ENCODE peak calls at places on chromosome 4, in ten cellular contexts. One of them, this sample, is unnamed. For H3K4me1, the result is how much of the 10 kb centered on the place peaks cover.

GRCh38 chr4:7771541-7772507 is 167.8 kb downstream of the AFAP1 start:
- DNase-seq in ascending aorta: no peak
- DNase-seq in hepatocyte: no peak
- DNase-seq in cardiac muscle cell: no peak
- DNase-seq in fibroblast of lung: no peak
- DNase-seq in transverse colon: peak
- DNase-seq in tibial artery: peak
- DNase-seq in IMR-90: no peak
- DNase-seq in spleen: peak
- DNase-seq in tibial nerve: no peak
- DNase-seq in this sample: peak

GRCh38 chr4:106898621-106899230 is 137.4 kb downstream of the DKK2 start:
- DNase-seq in ascending aorta: no peak
- DNase-seq in hepatocyte: peak
- DNase-seq in cardiac muscle cell: peak
- DNase-seq in fibroblast of lung: peak
- DNase-seq in transverse colon: peak
- DNase-seq in tibial artery: no peak
- DNase-seq in IMR-90: peak
- DNase-seq in spleen: no peak
- DNase-seq in tibial nerve: peak
- DNase-seq in this sample: no peak

GRCh38 chr4:79211490-79211889 is 114.4 kb downstream of the NAA11 start:
- DNase-seq in ascending aorta: no peak
- DNase-seq in hepatocyte: no peak
- DNase-seq in cardiac muscle cell: no peak
- DNase-seq in fibroblast of lung: no peak
- DNase-seq in transverse colon: no peak
- DNase-seq in tibial artery: no peak
- DNase-seq in IMR-90: no peak
- DNase-seq in spleen: no peak
- DNase-seq in tibial nerve: no peak
- DNase-seq in this sample: no peak

GRCh38 chr4:37795796-37796195 is 30.7 kb upstream of the PGM2 start:
- DNase-seq in ascending aorta: no peak
- DNase-seq in hepatocyte: no peak
- DNase-seq in cardiac muscle cell: no peak
- DNase-seq in fibroblast of lung: no peak
- DNase-seq in transverse colon: no peak
- DNase-seq in tibial artery: no peak
- DNase-seq in IMR-90: no peak
- DNase-seq in spleen: no peak
- DNase-seq in tibial nerve: no peak
- DNase-seq in this sample: no peak

GRCh38 chr4:8840006-8840793 is 31.4 kb downstream of the HMX1 start:
- DNase-seq in ascending aorta: no peak
- DNase-seq in hepatocyte: no peak
- DNase-seq in cardiac muscle cell: no peak
- DNase-seq in fibroblast of lung: no peak
- DNase-seq in transverse colon: peak
- DNase-seq in tibial artery: peak
- DNase-seq in IMR-90: no peak
- DNase-seq in spleen: peak
- DNase-seq in tibial nerve: no peak
- DNase-seq in this sample: peak

GRCh38 chr4:184529283-184529682 is 54.9 kb upstream of the IRF2 start:
- DNase-seq in ascending aorta: no peak
- DNase-seq in hepatocyte: no peak
- DNase-seq in cardiac muscle cell: no peak
- DNase-seq in fibroblast of lung: no peak
- DNase-seq in transverse colon: no peak
- DNase-seq in tibial artery: no peak
- DNase-seq in IMR-90: no peak
- DNase-seq in spleen: no peak
- DNase-seq in tibial nerve: no peak
- DNase-seq in this sample: no peak

GRCh38 chr4:18882468-18882867 is 860.9 kb upstream of the LCORL start:
- DNase-seq in ascending aorta: no peak
- DNase-seq in hepatocyte: peak
- DNase-seq in cardiac muscle cell: peak
- DNase-seq in fibroblast of lung: peak
- DNase-seq in transverse colon: no peak
- DNase-seq in tibial artery: no peak
- DNase-seq in IMR-90: peak
- DNase-seq in spleen: no peak
- DNase-seq in tibial nerve: no peak
- DNase-seq in this sample: no peak

GRCh38 chr4:189912170-189912569 is 28.5 kb upstream of the FRG1 start:
- DNase-seq in ascending aorta: no peak
- DNase-seq in hepatocyte: no peak
- DNase-seq in cardiac muscle cell: no peak
- DNase-seq in fibroblast of lung: no peak
- DNase-seq in transverse colon: no peak
- DNase-seq in tibial artery: no peak
- DNase-seq in IMR-90: no peak
- DNase-seq in spleen: no peak
- DNase-seq in tibial nerve: no peak
- DNase-seq in this sample: no peak

GRCh38 chr4:108355523-108356208 is 186.9 kb upstream of the LEF1 start:
- DNase-seq in ascending aorta: no peak
- DNase-seq in hepatocyte: no peak
- DNase-seq in cardiac muscle cell: no peak
- DNase-seq in fibroblast of lung: no peak
- DNase-seq in transverse colon: no peak
- DNase-seq in tibial artery: no peak
- DNase-seq in IMR-90: no peak
- DNase-seq in spleen: no peak
- DNase-seq in tibial nerve: no peak
- DNase-seq in this sample: no peak

GRCh38 chr4:120232050-120232449 is 165.4 kb upstream of the MAD2L1 start:
- DNase-seq in ascending aorta: no peak
- DNase-seq in hepatocyte: no peak
- DNase-seq in cardiac muscle cell: no peak
- DNase-seq in fibroblast of lung: no peak
- DNase-seq in transverse colon: no peak
- DNase-seq in tibial artery: no peak
- DNase-seq in IMR-90: peak
- DNase-seq in spleen: no peak
- DNase-seq in tibial nerve: no peak
- DNase-seq in this sample: no peak

GRCh38 chr4:164731827-164732474 is 22.0 kb upstream of the SMIM31 start:
- DNase-seq in ascending aorta: no peak
- DNase-seq in hepatocyte: peak
- DNase-seq in cardiac muscle cell: peak
- DNase-seq in fibroblast of lung: peak
- DNase-seq in transverse colon: peak
- DNase-seq in tibial artery: no peak
- DNase-seq in IMR-90: peak
- DNase-seq in spleen: no peak
- DNase-seq in tibial nerve: peak
- DNase-seq in this sample: no peak

GRCh38 chr4:25817059-25817681 is 45.6 kb downstream of the SEL1L3 start:
- DNase-seq in ascending aorta: no peak
- DNase-seq in hepatocyte: no peak
- DNase-seq in cardiac muscle cell: no peak
- DNase-seq in fibroblast of lung: peak
- DNase-seq in transverse colon: no peak
- DNase-seq in tibial artery: no peak
- DNase-seq in IMR-90: peak
- DNase-seq in spleen: no peak
- DNase-seq in tibial nerve: no peak
- DNase-seq in this sample: no peak

DNA sequence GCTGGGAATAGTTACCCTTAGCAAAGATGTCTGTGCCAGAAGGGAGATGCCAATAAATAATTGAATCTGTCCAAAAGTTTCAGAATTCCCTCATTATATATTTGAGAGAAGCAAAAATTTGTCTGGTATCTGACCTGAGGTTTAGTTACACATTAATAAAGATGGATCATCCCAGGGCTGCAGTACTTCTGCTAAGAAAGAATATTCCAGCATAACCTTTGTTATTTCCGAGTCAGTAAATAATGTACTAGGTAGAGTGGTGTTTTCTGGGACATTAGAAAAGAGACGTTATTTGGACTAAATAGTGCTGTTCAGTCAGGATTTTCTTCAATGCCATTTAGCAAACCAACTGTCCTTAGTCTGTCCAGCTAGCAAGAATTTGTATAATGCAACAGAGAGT is 26.5 kb downstream of the ADD1 start:
- DNase-seq in ascending aorta: no peak
- DNase-seq in hepatocyte: no peak
- DNase-seq in cardiac muscle cell: no peak
- DNase-seq in fibroblast of lung: no peak
- DNase-seq in transverse colon: no peak
- DNase-seq in tibial artery: no peak
- DNase-seq in IMR-90: no peak
- DNase-seq in spleen: no peak
- DNase-seq in tibial nerve: no peak
- DNase-seq in this sample: no peak
- H3K4me1 ChIP-seq in ascending aorta: under half
- H3K4me1 ChIP-seq in hepatocyte: half or more
- H3K4me1 ChIP-seq in cardiac muscle cell: half or more
- H3K4me1 ChIP-seq in fibroblast of lung: under half
- H3K4me1 ChIP-seq in transverse colon: half or more
- H3K4me1 ChIP-seq in tibial artery: half or more
- H3K4me1 ChIP-seq in IMR-90: under half
- H3K4me1 ChIP-seq in spleen: half or more
- H3K4me1 ChIP-seq in tibial nerve: half or more
- H3K4me1 ChIP-seq in this sample: half or more

GRCh38 chr4:98143001-98143899 is at the start of gene STPG2:
- DNase-seq in ascending aorta: peak
- DNase-seq in hepatocyte: peak
- DNase-seq in cardiac muscle cell: peak
- DNase-seq in fibroblast of lung: peak
- DNase-seq in transverse colon: peak
- DNase-seq in tibial artery: peak
- DNase-seq in IMR-90: peak
- DNase-seq in spleen: peak
- DNase-seq in tibial nerve: peak
- DNase-seq in this sample: peak
- TF ChIP-seq CTCF in ascending aorta: no peak
- TF ChIP-seq CTCF in hepatocyte: peak
- TF ChIP-seq CTCF in cardiac muscle cell: peak
- TF ChIP-seq CTCF in fibroblast of lung: peak
- TF ChIP-seq CTCF in transverse colon: peak
- TF ChIP-seq CTCF in tibial artery: no peak
- TF ChIP-seq CTCF in IMR-90: peak
- TF ChIP-seq CTCF in spleen: peak
- TF ChIP-seq CTCF in tibial nerve: no peak
- TF ChIP-seq CTCF in this sample: no peak

DNA sequence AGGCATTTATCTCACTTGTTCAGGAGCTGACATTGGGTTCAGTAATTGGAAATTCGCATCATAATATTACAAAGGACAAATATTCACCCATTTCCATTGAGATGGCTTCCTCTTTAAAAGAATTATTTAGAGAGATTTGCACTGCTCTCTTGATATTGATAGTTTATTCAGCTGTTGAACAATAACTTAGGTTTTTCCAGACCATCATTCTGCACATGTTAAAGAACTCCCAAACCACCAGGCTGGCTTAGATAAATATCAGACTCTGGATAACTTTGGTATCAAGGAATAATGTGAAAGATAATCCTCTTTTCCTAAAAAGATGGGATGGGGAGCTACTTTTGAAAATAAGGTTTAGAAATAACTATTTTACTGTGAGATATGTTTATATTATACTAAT is 154.0 kb downstream of the GASK1B start:
- DNase-seq in ascending aorta: no peak
- DNase-seq in hepatocyte: no peak
- DNase-seq in cardiac muscle cell: no peak
- DNase-seq in fibroblast of lung: no peak
- DNase-seq in transverse colon: no peak
- DNase-seq in tibial artery: no peak
- DNase-seq in IMR-90: no peak
- DNase-seq in spleen: no peak
- DNase-seq in tibial nerve: no peak
- DNase-seq in this sample: no peak
- H3K4me1 ChIP-seq in ascending aorta: under half
- H3K4me1 ChIP-seq in hepatocyte: under half
- H3K4me1 ChIP-seq in cardiac muscle cell: under half
- H3K4me1 ChIP-seq in fibroblast of lung: under half
- H3K4me1 ChIP-seq in transverse colon: under half
- H3K4me1 ChIP-seq in tibial artery: half or more
- H3K4me1 ChIP-seq in IMR-90: under half
- H3K4me1 ChIP-seq in spleen: under half
- H3K4me1 ChIP-seq in tibial nerve: half or more
- H3K4me1 ChIP-seq in this sample: under half

GRCh38 chr4:170008376-170008775 is 17.8 kb downstream of the MFAP3L start:
- DNase-seq in ascending aorta: no peak
- DNase-seq in hepatocyte: no peak
- DNase-seq in cardiac muscle cell: no peak
- DNase-seq in fibroblast of lung: no peak
- DNase-seq in transverse colon: no peak
- DNase-seq in tibial artery: no peak
- DNase-seq in IMR-90: no peak
- DNase-seq in spleen: no peak
- DNase-seq in tibial nerve: no peak
- DNase-seq in this sample: no peak
- TF ChIP-seq CTCF in ascending aorta: no peak
- TF ChIP-seq CTCF in hepatocyte: no peak
- TF ChIP-seq CTCF in cardiac muscle cell: no peak
- TF ChIP-seq CTCF in fibroblast of lung: no peak
- TF ChIP-seq CTCF in transverse colon: no peak
- TF ChIP-seq CTCF in tibial artery: no peak
- TF ChIP-seq CTCF in IMR-90: no peak
- TF ChIP-seq CTCF in spleen: no peak
- TF ChIP-seq CTCF in tibial nerve: no peak
- TF ChIP-seq CTCF in this sample: no peak

DNA sequence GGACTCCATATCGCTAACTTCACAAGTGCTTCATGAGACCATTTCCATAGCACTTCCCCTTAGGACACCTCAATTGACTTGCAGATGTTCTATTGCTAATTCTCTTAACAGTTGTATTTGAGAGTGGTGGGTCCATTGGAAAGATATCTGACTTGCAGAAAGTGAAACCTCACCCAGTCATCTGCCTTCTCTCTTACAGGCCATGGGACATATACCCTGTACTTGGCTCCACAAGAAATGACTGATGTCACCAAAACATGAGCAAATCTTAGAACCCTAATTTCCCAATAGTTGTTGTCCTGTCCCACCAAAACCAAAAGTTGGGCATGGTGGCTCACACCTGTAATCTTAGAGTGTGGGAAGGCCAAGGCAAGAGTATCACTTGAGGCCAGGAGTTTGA is 101.9 kb upstream of the MAML3 start:
- DNase-seq in ascending aorta: no peak
- DNase-seq in hepatocyte: no peak
- DNase-seq in cardiac muscle cell: no peak
- DNase-seq in fibroblast of lung: no peak
- DNase-seq in transverse colon: no peak
- DNase-seq in tibial artery: no peak
- DNase-seq in IMR-90: no peak
- DNase-seq in spleen: no peak
- DNase-seq in tibial nerve: no peak
- DNase-seq in this sample: no peak
- H3K4me1 ChIP-seq in ascending aorta: under half
- H3K4me1 ChIP-seq in hepatocyte: under half
- H3K4me1 ChIP-seq in cardiac muscle cell: under half
- H3K4me1 ChIP-seq in fibroblast of lung: under half
- H3K4me1 ChIP-seq in transverse colon: under half
- H3K4me1 ChIP-seq in tibial artery: under half
- H3K4me1 ChIP-seq in IMR-90: under half
- H3K4me1 ChIP-seq in spleen: under half
- H3K4me1 ChIP-seq in tibial nerve: under half
- H3K4me1 ChIP-seq in this sample: under half